ENCODE peak calls at places on chromosomes 5 and 9, in six cellular contexts. K is GM12878, M is SK-N-SH, T is K562, C is HCT116, V is HepG2. L is an unnamed sample.

GRCh38 chr9:134366223-134367031 is 40.2 kb downstream of the RXRA start:
- DNase-seq in K (no peak), M (peak; percentile 93), T (no peak), C (no peak), V (no peak), L (no peak)

GRCh38 chr5:124773291-124774001 is 27.0 kb upstream of the ZNF608 start:
- DNase-seq in K (no peak), M (peak; percentile 16), T (no peak), C (no peak), V (no peak), L (no peak)

GRCh38 chr9:125439434-125440272 is 178.0 kb downstream of the GAPVD1 start:
- DNase-seq in K (no peak), M (no peak), T (no peak), C (no peak), V (no peak), L (no peak)

GRCh38 chr5:73638344-73639095 is 12.5 kb downstream of the ARHGEF28 start:
- DNase-seq in K (no peak), M (no peak), T (no peak), C (no peak), V (no peak), L (peak; percentile 83)

GRCh38 chr9:27714388-27714787 is 141.1 kb upstream of the C9orf72 start:
- DNase-seq in K (no peak), M (peak; percentile 23), T (no peak), C (no peak), V (no peak), L (no peak)

GRCh38 chr9:83355729-83356128 is 182.5 kb downstream of the FRMD3 start:
- DNase-seq in K (no peak), M (peak; percentile 78), T (no peak), C (no peak), V (no peak), L (no peak)

GRCh38 chr5:4366628-4367027 is 771.0 kb downstream of the IRX1 start:
- DNase-seq in K (no peak), M (no peak), T (no peak), C (no peak), V (no peak), L (no peak)

GRCh38 chr5:149422429-149423286 is 43.6 kb upstream of the IL17B start:
- DNase-seq in K (no peak), M (peak; percentile 89), T (no peak), C (no peak), V (peak; percentile 74), L (no peak)

GRCh38 chr9:93673844-93674334 is 97.5 kb downstream of the PHF2 start:
- DNase-seq in K (no peak), M (peak; percentile 15), T (no peak), C (no peak), V (no peak), L (no peak)

GRCh38 chr9:108643756-108644510 is 211.9 kb downstream of the ACTL7B start:
- DNase-seq in K (no peak), M (no peak), T (no peak), C (no peak), V (no peak), L (no peak)

GRCh38 chr5:180494510-180495181 is 467 bp downstream of the CNOT6 start:
- DNase-seq in K (no peak), M (peak; percentile 82), T (peak; percentile 54), C (no peak), V (peak; percentile 12), L (no peak)

GRCh38 chr5:87150630-87151029 is 117.1 kb upstream of the RASA1 start:
- DNase-seq in K (no peak), M (no peak), T (no peak), C (no peak), V (no peak), L (no peak)

GRCh38 chr9:127567119-127567897 is 44.8 kb upstream of the STXBP1 start:
- DNase-seq in K (no peak), M (peak; percentile 70), T (peak; percentile 73), C (no peak), V (no peak), L (no peak)

GRCh38 chr9:110069326-110070248 is 138.4 kb downstream of the C9orf152 start:
- DNase-seq in K (no peak), M (no peak), T (no peak), C (no peak), V (no peak), L (peak; percentile 72)

GRCh38 chr9:132683873-132684272 is 13.6 kb downstream of the GTF3C4 start:
- DNase-seq in K (no peak), M (no peak), T (no peak), C (no peak), V (no peak), L (no peak)

GRCh38 chr5:140362875-140363630 is 3.1 kb downstream of the SLC4A9 start:
- DNase-seq in K (no peak), M (peak; percentile 85), T (peak; percentile 89), C (peak; percentile 65), V (peak; percentile 74), L (peak; percentile 41)

GRCh38 chr9:31799953-31800609 is 584.4 kb upstream of the ACO1 start:
- DNase-seq in K (peak; percentile 4), M (no peak), T (peak; percentile 2), C (peak; percentile 19), V (peak; percentile 24), L (no peak)

GRCh38 chr9:747567-747966 is 93.9 kb upstream of the DMRT1 start:
- DNase-seq in K (no peak), M (no peak), T (no peak), C (no peak), V (no peak), L (no peak)

GRCh38 chr9:124221685-124222084 is 36.1 kb upstream of the NEK6 start:
- DNase-seq in K (no peak), M (no peak), T (no peak), C (no peak), V (no peak), L (no peak)

GRCh38 chr9:70921126-70921525 is 200.3 kb downstream of the TRPM3 start:
- DNase-seq in K (no peak), M (no peak), T (no peak), C (no peak), V (no peak), L (no peak)

GRCh38 chr5:155127552-155127951 is 114.0 kb downstream of the KIF4B start:
- DNase-seq in K (no peak), M (no peak), T (no peak), C (no peak), V (no peak), L (no peak)

GRCh38 chr9:69131682-69132081 is 42.4 kb upstream of the TJP2 start:
- DNase-seq in K (no peak), M (no peak), T (no peak), C (no peak), V (peak; percentile 93), L (no peak)

GRCh38 chr5:87132696-87133095 is 135.0 kb upstream of the RASA1 start:
- DNase-seq in K (no peak), M (no peak), T (no peak), C (no peak), V (no peak), L (no peak)

GRCh38 chr5:82676663-82677062 is 398.5 kb upstream of the RPS23 start:
- DNase-seq in K (peak; percentile 16), M (no peak), T (no peak), C (no peak), V (no peak), L (no peak)

GRCh38 chr9:14661421-14662059 is 31.7 kb downstream of the ZDHHC21 start:
- DNase-seq in K (no peak), M (peak; percentile 58), T (peak; percentile 32), C (no peak), V (peak; percentile 27), L (no peak)

DNA sequence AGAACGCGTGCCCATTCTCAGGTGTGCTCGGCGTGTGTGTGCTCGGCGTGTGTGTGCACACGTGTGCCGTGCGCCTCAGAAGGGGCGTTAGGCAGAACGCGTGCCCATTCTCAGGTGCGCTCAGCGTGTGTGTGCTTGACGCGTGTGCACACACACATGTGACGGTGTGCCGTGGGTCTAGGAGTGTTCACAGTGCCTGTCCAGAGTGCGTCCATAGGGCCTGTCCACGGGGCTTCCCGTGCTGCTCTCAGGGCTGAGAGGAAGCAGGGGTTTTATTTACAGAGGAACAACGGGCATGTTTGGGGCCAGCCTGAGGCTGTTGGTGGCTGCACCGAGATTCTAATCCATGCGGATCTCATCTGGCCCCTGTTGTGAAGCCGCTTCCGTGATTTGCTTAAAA is 14.2 kb upstream of the AHRR start:
- DNase-seq in K (no peak), M (no peak), T (no peak), C (no peak), V (no peak), L (no peak)
- TF ChIP-seq SIN3A in K (no peak), M (no peak), T (no peak), C (no peak), V (no peak), L (no peak)

DNA sequence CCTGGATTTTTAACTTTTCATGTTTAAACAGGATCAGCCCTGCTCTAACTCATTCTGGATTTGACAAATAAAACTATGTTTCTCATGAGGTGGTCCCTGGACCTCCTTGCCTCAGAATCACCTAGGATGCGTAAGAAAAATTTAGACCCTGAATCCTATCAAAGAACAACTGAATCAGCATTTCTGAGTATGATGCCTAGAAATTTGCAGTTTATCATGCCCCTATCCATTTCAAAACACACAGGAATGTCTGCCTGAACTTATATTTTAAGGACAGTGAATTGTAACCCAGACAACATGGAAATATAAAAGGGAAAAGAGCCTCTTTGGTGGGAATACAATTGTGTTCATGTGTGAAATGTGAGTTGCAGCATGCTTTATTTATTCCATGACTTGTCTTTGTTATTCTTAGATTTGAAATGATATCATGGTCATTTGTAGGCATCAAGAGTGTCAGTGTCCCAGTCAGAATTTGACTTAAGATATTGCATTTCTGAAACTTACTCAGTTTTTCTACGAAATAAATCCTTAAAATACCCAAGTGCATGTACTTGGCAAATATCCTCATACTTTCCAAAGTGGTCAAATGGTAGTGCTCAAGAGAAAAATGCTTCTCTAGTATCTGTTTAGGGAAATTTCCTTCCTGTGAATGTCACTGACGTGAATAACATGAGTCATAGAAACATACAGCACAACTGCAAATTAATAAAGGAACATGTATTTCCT is 144.3 kb downstream of the GIN1 start:
- DNase-seq in K (no peak), M (no peak), T (no peak), C (no peak), V (no peak), L (no peak)
- TF ChIP-seq REST in K (no peak), M (no peak), T (no peak), C (no peak), V (no peak), L (no peak)

DNA sequence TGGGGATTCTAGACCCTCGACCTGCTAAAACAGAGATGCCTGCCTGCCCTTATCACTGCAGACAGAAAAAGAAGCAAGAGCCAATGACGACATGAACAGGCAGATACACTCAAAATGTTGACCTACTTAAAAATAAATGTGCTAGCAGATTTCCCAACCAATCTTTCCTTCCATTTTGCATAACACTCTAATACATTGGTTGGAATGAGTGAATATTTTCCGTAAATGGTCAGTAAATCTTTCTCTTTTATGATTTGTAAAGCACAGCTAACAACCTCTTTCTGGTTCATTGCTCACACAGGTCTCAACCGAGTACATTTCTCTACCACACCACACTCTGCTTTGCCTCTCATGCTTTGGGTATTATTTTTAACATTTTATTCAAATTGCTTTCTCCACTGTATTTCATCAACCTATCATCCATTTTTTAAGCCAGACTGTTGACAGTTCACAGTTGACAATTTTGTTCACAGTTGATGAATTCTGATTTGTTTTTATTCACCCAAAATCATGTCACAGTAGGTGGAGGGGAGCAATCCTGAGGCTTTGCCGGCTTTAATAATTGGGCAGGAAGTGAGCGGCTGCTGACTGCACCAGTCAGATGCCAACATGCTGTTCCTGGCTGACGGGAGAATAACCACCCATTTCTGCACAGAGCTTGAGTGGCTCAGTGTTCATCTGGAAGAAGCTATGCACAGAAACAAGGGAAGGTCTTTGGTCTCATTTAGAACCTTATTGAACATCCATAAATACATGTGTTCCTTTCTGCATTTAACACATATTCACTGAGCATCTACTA is 426.6 kb downstream of the SPOCK1 start:
- DNase-seq in K (no peak), M (no peak), T (no peak), C (no peak), V (no peak), L (no peak)
- TF ChIP-seq POLR2AphosphoS5 in K (no peak), M (no peak), T (no peak), C (no peak), V (no peak), L (no peak)

GRCh38 chr9:16000826-16001225 is 448.0 kb downstream of the CCDC171 start:
- DNase-seq in K (no peak), M (no peak), T (no peak), C (no peak), V (no peak), L (no peak)
- TF ChIP-seq SIN3A in K (no peak), M (no peak), T (no peak), C (no peak), V (no peak), L (no peak)